ENCODE peak calls at places on chromosome 11, in seven cellular contexts. F is pulmonary artery endothelial cell; Q is substantia nigra; L is stimulated activated CD4-positive, alpha-beta T cell treated with anti-CD3 and anti-CD28 coated beads, TNF-alpha, amount 100 ng/mL, for 1 hour; R is SHP77; I is ovary; P is Right ventricle myocardium superior. U is an unnamed sample.

GRCh38 chr11:93051181-93051580 is 81.7 kb downstream of the MTNR1B start:
- DNase-seq in F (no peak), Q (no peak), L (no peak), R (no peak), I (no peak), P (no peak), U (no peak)

GRCh38 chr11:58923300-58923788 is 15.9 kb upstream of the GLYATL1 start:
- DNase-seq in F (no peak), Q (no peak), L (no peak), R (no peak), I (no peak), P (no peak), U (no peak)

GRCh38 chr11:123301696-123302400 is 106.8 kb upstream of the CLMP start:
- DNase-seq in F (no peak), Q (peak; percentile 31), L (peak; percentile 66), R (peak; percentile 45), I (peak; percentile 77), P (peak; percentile 73), U (peak; percentile 75)

GRCh38 chr11:129312741-129313587 is 62.7 kb upstream of the BARX2 start:
- DNase-seq in F (no peak), Q (no peak), L (no peak), R (no peak), I (no peak), P (no peak), U (no peak)

GRCh38 chr11:106520146-106520912 is 442.9 kb downstream of the AASDHPPT start:
- DNase-seq in F (no peak), Q (no peak), L (no peak), R (no peak), I (no peak), P (no peak), U (no peak)

GRCh38 chr11:10930224-10930960 is 72.5 kb upstream of the ZBED5 start:
- DNase-seq in F (no peak), Q (no peak), L (peak; percentile 12), R (no peak), I (no peak), P (no peak), U (peak; percentile 67)

GRCh38 chr11:122656073-122656630 is 630 bp downstream of the UBASH3B start:
- DNase-seq in F (no peak), Q (peak; percentile 65), L (no peak), R (no peak), I (peak; percentile 74), P (peak; percentile 58), U (peak; percentile 77)

GRCh38 chr11:7060828-7061227 is 28.0 kb upstream of the RBMXL2 start:
- DNase-seq in F (no peak), Q (no peak), L (no peak), R (no peak), I (no peak), P (no peak), U (no peak)

GRCh38 chr11:1876361-1877063 is 15.2 kb downstream of the PRR33 start:
- DNase-seq in F (no peak), Q (no peak), L (no peak), R (no peak), I (peak; percentile 86), P (peak; percentile 86), U (peak; percentile 79)

GRCh38 chr11:45518096-45518852 is 147.1 kb downstream of the CHST1 start:
- DNase-seq in F (no peak), Q (no peak), L (no peak), R (no peak), I (no peak), P (no peak), U (no peak)

GRCh38 chr11:119590651-119591308 is 138.2 kb downstream of the NECTIN1 start:
- DNase-seq in F (no peak), Q (no peak), L (no peak), R (no peak), I (no peak), P (no peak), U (no peak)

GRCh38 chr11:18704698-18705097 is 6.1 kb downstream of the TMEM86A start:
- DNase-seq in F (no peak), Q (no peak), L (no peak), R (no peak), I (no peak), P (peak; percentile 75), U (no peak)

GRCh38 chr11:134800826-134801225 is 388.8 kb upstream of the B3GAT1 start:
- DNase-seq in F (no peak), Q (no peak), L (no peak), R (no peak), I (no peak), P (no peak), U (no peak)

GRCh38 chr11:86495341-86495740 is 120.7 kb downstream of the CCDC81 start:
- DNase-seq in F (no peak), Q (no peak), L (no peak), R (no peak), I (no peak), P (no peak), U (no peak)

GRCh38 chr11:98940913-98941312 is 79.8 kb upstream of the CNTN5 start:
- DNase-seq in F (no peak), Q (no peak), L (no peak), R (no peak), I (no peak), P (no peak), U (no peak)

GRCh38 chr11:118778898-118779297 is 12.1 kb downstream of the DDX6 start:
- DNase-seq in F (no peak), Q (no peak), L (no peak), R (no peak), I (no peak), P (no peak), U (no peak)

GRCh38 chr11:126615819-126616218 is 260.3 kb downstream of the ST3GAL4 start:
- DNase-seq in F (no peak), Q (no peak), L (no peak), R (no peak), I (no peak), P (no peak), U (no peak)

GRCh38 chr11:4610258-4610935 is 2.4 kb upstream of the TRIM68 start:
- DNase-seq in F (no peak), Q (no peak), L (no peak), R (no peak), I (no peak), P (no peak), U (no peak)